ENCODE peak calls at places on chromosomes 1 and 21, in ten cellular contexts. One of them, this sample, is unnamed.

GRCh38 chr1:161085165-161085564 is 4.2 kb downstream of the NECTIN4 start:
- DNase-seq in heart right ventricle: no peak
- DNase-seq in foreskin keratinocyte: no peak
- DNase-seq in colonic mucosa: no peak
- DNase-seq in heart left ventricle: no peak
- DNase-seq in AG04450: no peak
- DNase-seq in GM23338: no peak
- DNase-seq in A549: no peak
- DNase-seq in pancreas: no peak
- DNase-seq in left lung: no peak
- DNase-seq in this sample: no peak

GRCh38 chr21:17848228-17848627 is 29.1 kb upstream of the C21orf91 start:
- DNase-seq in heart right ventricle: no peak
- DNase-seq in foreskin keratinocyte: peak; percentile 58
- DNase-seq in colonic mucosa: peak; percentile 33
- DNase-seq in heart left ventricle: no peak
- DNase-seq in AG04450: peak; percentile 90
- DNase-seq in GM23338: no peak
- DNase-seq in A549: no peak
- DNase-seq in pancreas: no peak
- DNase-seq in left lung: peak; percentile 71
- DNase-seq in this sample: peak; percentile 82

GRCh38 chr1:19009882-19010321 is 53.4 kb upstream of the IFFO2 start:
- DNase-seq in heart right ventricle: no peak
- DNase-seq in foreskin keratinocyte: peak; percentile 87
- DNase-seq in colonic mucosa: no peak
- DNase-seq in heart left ventricle: no peak
- DNase-seq in AG04450: peak; percentile 55
- DNase-seq in GM23338: peak; percentile 57
- DNase-seq in A549: peak; percentile 96
- DNase-seq in pancreas: peak; percentile 59
- DNase-seq in left lung: no peak
- DNase-seq in this sample: peak; percentile 98

GRCh38 chr1:162396201-162396906 is 14.8 kb downstream of the C1orf226 start:
- DNase-seq in heart right ventricle: no peak
- DNase-seq in foreskin keratinocyte: no peak
- DNase-seq in colonic mucosa: no peak
- DNase-seq in heart left ventricle: no peak
- DNase-seq in AG04450: no peak
- DNase-seq in GM23338: no peak
- DNase-seq in A549: no peak
- DNase-seq in pancreas: no peak
- DNase-seq in left lung: no peak
- DNase-seq in this sample: no peak

GRCh38 chr1:115118596-115118995 is 29.3 kb upstream of the TSPAN2 start:
- DNase-seq in heart right ventricle: no peak
- DNase-seq in foreskin keratinocyte: no peak
- DNase-seq in colonic mucosa: no peak
- DNase-seq in heart left ventricle: no peak
- DNase-seq in AG04450: no peak
- DNase-seq in GM23338: no peak
- DNase-seq in A549: no peak
- DNase-seq in pancreas: no peak
- DNase-seq in left lung: no peak
- DNase-seq in this sample: no peak

GRCh38 chr1:227170361-227171166 is 147.7 kb downstream of the CDC42BPA start:
- DNase-seq in heart right ventricle: no peak
- DNase-seq in foreskin keratinocyte: no peak
- DNase-seq in colonic mucosa: no peak
- DNase-seq in heart left ventricle: no peak
- DNase-seq in AG04450: no peak
- DNase-seq in GM23338: no peak
- DNase-seq in A549: no peak
- DNase-seq in pancreas: no peak
- DNase-seq in left lung: no peak
- DNase-seq in this sample: no peak

GRCh38 chr1:191343816-191344215 is 814.4 kb upstream of the RGS18 start:
- DNase-seq in heart right ventricle: no peak
- DNase-seq in foreskin keratinocyte: no peak
- DNase-seq in colonic mucosa: no peak
- DNase-seq in heart left ventricle: no peak
- DNase-seq in AG04450: peak; percentile 41
- DNase-seq in GM23338: no peak
- DNase-seq in A549: no peak
- DNase-seq in pancreas: no peak
- DNase-seq in left lung: no peak
- DNase-seq in this sample: peak; percentile 32

GRCh38 chr1:67672260-67672803 is 12.7 kb upstream of the GADD45A start:
- DNase-seq in heart right ventricle: no peak
- DNase-seq in foreskin keratinocyte: no peak
- DNase-seq in colonic mucosa: no peak
- DNase-seq in heart left ventricle: no peak
- DNase-seq in AG04450: no peak
- DNase-seq in GM23338: no peak
- DNase-seq in A549: no peak
- DNase-seq in pancreas: no peak
- DNase-seq in left lung: no peak
- DNase-seq in this sample: peak; percentile 39

GRCh38 chr1:223076382-223076781 is 66.7 kb downstream of the TLR5 start:
- DNase-seq in heart right ventricle: peak; percentile 58
- DNase-seq in foreskin keratinocyte: no peak
- DNase-seq in colonic mucosa: no peak
- DNase-seq in heart left ventricle: peak; percentile 78
- DNase-seq in AG04450: no peak
- DNase-seq in GM23338: no peak
- DNase-seq in A549: no peak
- DNase-seq in pancreas: no peak
- DNase-seq in left lung: no peak
- DNase-seq in this sample: no peak

GRCh38 chr1:223079498-223079897 is 63.5 kb downstream of the TLR5 start:
- DNase-seq in heart right ventricle: no peak
- DNase-seq in foreskin keratinocyte: no peak
- DNase-seq in colonic mucosa: no peak
- DNase-seq in heart left ventricle: no peak
- DNase-seq in AG04450: no peak
- DNase-seq in GM23338: no peak
- DNase-seq in A549: no peak
- DNase-seq in pancreas: no peak
- DNase-seq in left lung: no peak
- DNase-seq in this sample: no peak

GRCh38 chr1:223075834-223076233 is 67.2 kb downstream of the TLR5 start:
- DNase-seq in heart right ventricle: no peak
- DNase-seq in foreskin keratinocyte: no peak
- DNase-seq in colonic mucosa: no peak
- DNase-seq in heart left ventricle: no peak
- DNase-seq in AG04450: no peak
- DNase-seq in GM23338: no peak
- DNase-seq in A549: no peak
- DNase-seq in pancreas: no peak
- DNase-seq in left lung: no peak
- DNase-seq in this sample: no peak

GRCh38 chr1:223074901-223075300 is 68.1 kb downstream of the TLR5 start:
- DNase-seq in heart right ventricle: no peak
- DNase-seq in foreskin keratinocyte: no peak
- DNase-seq in colonic mucosa: no peak
- DNase-seq in heart left ventricle: no peak
- DNase-seq in AG04450: no peak
- DNase-seq in GM23338: no peak
- DNase-seq in A549: no peak
- DNase-seq in pancreas: no peak
- DNase-seq in left lung: no peak
- DNase-seq in this sample: no peak

DNA sequence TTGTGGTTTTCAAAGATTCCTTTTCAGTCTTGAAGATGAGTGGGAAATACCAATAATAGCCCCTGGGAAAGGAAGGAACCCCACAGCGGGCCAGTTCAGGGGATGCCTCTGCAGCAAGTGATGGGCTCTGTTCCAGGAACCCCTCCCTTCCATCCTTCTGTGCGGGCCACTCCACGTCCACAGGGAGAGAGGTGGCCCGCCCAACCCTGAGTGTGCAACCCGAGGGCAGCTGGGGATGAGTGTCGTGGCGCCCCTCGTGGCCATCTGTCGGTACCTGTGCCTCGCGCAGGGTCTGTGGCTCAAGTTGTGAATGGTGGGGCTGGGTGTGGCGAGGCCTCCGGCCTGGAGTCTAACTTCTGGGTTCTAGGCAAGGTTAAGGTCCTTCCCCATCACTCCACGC is 65.6 kb downstream of the TLR5 start:
- DNase-seq in heart right ventricle: peak; percentile 50
- DNase-seq in foreskin keratinocyte: no peak
- DNase-seq in colonic mucosa: no peak
- DNase-seq in heart left ventricle: peak; percentile 58
- DNase-seq in AG04450: no peak
- DNase-seq in GM23338: peak; percentile 60
- DNase-seq in A549: no peak
- DNase-seq in pancreas: no peak
- DNase-seq in left lung: no peak
- DNase-seq in this sample: no peak
- TF ChIP-seq CTCF in heart right ventricle: peak; percentile 45
- TF ChIP-seq CTCF in foreskin keratinocyte: peak; percentile 30
- TF ChIP-seq CTCF in colonic mucosa: no peak
- TF ChIP-seq CTCF in heart left ventricle: peak; percentile 25
- TF ChIP-seq CTCF in AG04450: peak; percentile 1
- TF ChIP-seq CTCF in GM23338: peak; percentile 68
- TF ChIP-seq CTCF in A549: no peak
- TF ChIP-seq CTCF in pancreas: no peak
- TF ChIP-seq CTCF in left lung: peak; percentile 47
- TF ChIP-seq CTCF in this sample: no peak

DNA sequence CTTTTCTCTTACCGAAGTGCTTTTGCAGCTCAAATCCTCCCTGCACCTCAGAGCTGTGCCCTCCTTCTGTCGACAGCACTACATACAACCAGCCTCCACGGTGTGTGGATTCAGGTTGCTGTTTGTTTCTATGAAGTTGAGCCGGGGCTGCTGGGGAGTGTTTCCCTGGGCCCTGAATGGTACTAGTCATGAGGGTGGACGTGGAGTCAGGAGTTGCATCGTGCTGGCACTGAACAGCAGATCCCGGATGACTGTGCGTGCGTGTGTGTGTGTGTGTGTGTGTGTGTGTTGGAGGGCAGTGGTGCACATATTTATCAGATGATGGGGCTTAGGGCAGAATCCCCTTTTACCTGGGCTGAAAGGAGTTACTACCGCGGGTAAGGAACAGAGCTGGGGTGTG is 47.0 kb downstream of the ACTL8 start:
- DNase-seq in heart right ventricle: no peak
- DNase-seq in foreskin keratinocyte: no peak
- DNase-seq in colonic mucosa: no peak
- DNase-seq in heart left ventricle: no peak
- DNase-seq in AG04450: no peak
- DNase-seq in GM23338: no peak
- DNase-seq in A549: no peak
- DNase-seq in pancreas: no peak
- DNase-seq in left lung: no peak
- DNase-seq in this sample: no peak
- H3K27ac ChIP-seq in heart right ventricle: no peak overlapping the region
- H3K27ac ChIP-seq in foreskin keratinocyte: no peak overlapping the region
- H3K27ac ChIP-seq in colonic mucosa: no peak overlapping the region
- H3K27ac ChIP-seq in heart left ventricle: no peak overlapping the region
- H3K27ac ChIP-seq in AG04450: no peak overlapping the region
- H3K27ac ChIP-seq in GM23338: no peak overlapping the region
- H3K27ac ChIP-seq in A549: no peak overlapping the region
- H3K27ac ChIP-seq in pancreas: no peak overlapping the region
- H3K27ac ChIP-seq in left lung: no peak overlapping the region
- H3K27ac ChIP-seq in this sample: no peak overlapping the region

DNA sequence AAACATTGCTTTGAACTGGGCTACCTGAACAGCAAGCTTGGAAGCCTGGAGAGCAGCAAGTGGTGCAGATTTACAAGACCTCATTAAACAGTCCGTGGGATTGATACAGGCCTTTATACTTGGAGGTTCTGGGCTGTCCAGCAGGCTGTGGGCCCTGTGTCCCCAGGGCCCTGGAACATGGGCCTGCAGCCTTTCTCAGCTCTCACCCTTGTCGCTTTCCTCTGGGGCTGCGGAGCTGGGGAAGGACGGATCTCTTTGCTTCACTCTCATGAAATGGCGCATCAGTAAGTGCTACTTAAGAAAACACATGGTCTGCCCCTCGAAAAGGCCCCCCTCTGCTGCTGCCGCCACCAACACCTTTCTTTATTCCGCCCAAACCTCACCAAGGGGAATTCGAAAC is 131.3 kb downstream of the RNF220 start:
- DNase-seq in heart right ventricle: no peak
- DNase-seq in foreskin keratinocyte: no peak
- DNase-seq in colonic mucosa: no peak
- DNase-seq in heart left ventricle: no peak
- DNase-seq in AG04450: no peak
- DNase-seq in GM23338: peak; percentile 38
- DNase-seq in A549: no peak
- DNase-seq in pancreas: no peak
- DNase-seq in left lung: no peak
- DNase-seq in this sample: no peak
- TF ChIP-seq CTCF in heart right ventricle: no peak
- TF ChIP-seq CTCF in foreskin keratinocyte: no peak
- TF ChIP-seq CTCF in colonic mucosa: no peak
- TF ChIP-seq CTCF in heart left ventricle: no peak
- TF ChIP-seq CTCF in AG04450: no peak
- TF ChIP-seq CTCF in GM23338: no peak
- TF ChIP-seq CTCF in A549: no peak
- TF ChIP-seq CTCF in pancreas: no peak
- TF ChIP-seq CTCF in left lung: no peak
- TF ChIP-seq CTCF in this sample: no peak

DNA sequence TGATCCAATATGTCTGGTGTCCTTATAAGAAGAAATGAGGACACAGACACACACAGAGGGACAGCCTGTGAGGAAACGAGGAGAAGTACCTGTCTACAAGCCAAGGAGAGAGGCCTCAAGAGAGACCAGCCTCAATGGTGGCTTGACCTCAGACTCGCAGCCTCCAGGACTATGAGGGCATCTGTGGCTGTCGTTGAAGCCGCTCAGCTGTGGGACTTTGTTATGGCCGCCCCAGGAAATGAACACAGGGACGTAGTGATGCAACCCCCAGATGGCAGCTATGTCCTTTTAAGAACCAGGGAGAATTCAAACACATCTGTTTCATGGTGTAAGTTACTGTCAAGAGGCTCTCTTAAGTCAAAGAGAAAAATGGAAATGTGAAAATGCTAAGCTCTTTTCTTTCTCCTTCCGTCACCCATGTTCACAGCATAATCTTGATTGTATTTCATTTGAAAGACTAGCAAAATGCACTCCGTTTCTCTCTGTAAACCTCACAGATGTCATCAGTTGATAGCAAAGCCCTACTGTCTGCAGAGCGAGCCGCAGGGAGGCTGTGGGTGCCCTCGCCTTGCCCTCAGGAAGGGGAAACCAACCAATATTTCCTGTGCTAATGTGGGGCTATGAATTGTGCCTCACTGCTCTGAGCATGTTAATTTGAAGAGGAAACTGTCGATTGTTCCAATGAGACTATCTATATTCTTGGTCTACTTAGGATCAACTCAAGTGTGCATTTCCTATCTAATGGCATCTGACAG is 21.3 kb downstream of the UBASH3A start:
- DNase-seq in heart right ventricle: no peak
- DNase-seq in foreskin keratinocyte: no peak
- DNase-seq in colonic mucosa: no peak
- DNase-seq in heart left ventricle: no peak
- DNase-seq in AG04450: no peak
- DNase-seq in GM23338: no peak
- DNase-seq in A549: no peak
- DNase-seq in pancreas: no peak
- DNase-seq in left lung: no peak
- DNase-seq in this sample: no peak
- H3K27ac ChIP-seq in heart right ventricle: no peak overlapping the region
- H3K27ac ChIP-seq in foreskin keratinocyte: no peak overlapping the region
- H3K27ac ChIP-seq in colonic mucosa: peak overlapping the region; percentile 25
- H3K27ac ChIP-seq in heart left ventricle: no peak overlapping the region
- H3K27ac ChIP-seq in AG04450: no peak overlapping the region
- H3K27ac ChIP-seq in GM23338: no peak overlapping the region
- H3K27ac ChIP-seq in A549: no peak overlapping the region
- H3K27ac ChIP-seq in pancreas: no peak overlapping the region
- H3K27ac ChIP-seq in left lung: no peak overlapping the region
- H3K27ac ChIP-seq in this sample: no peak overlapping the region

This sample was measured in PC-3.